ENCODE peak calls at places on chromosomes 2 and 18, in nine cellular contexts. One of them, this sample, is unnamed. For H3K27me3, the result is how much of the 10 kb centered on the place peaks cover.

GRCh38 chr2:152228215-152228614 is 52.7 kb upstream of the STAM2 start:
- DNase-seq in GM23248: peak
- DNase-seq in prostate gland: no peak
- DNase-seq in lung: no peak
- DNase-seq in naive thymus-derived CD4-positive, alpha-beta T cell: no peak
- DNase-seq in brain microvascular endothelial cell: no peak
- DNase-seq in dorsolateral prefrontal cortex: no peak
- DNase-seq in breast epithelium: no peak
- DNase-seq in IMR-90: peak
- DNase-seq in this sample: no peak

GRCh38 chr18:2515908-2516625 is 55.2 kb downstream of the METTL4 start:
- DNase-seq in breast epithelium: no peak
- DNase-seq in prostate gland: no peak
- DNase-seq in IMR-90: peak
- DNase-seq in dorsolateral prefrontal cortex: no peak
- DNase-seq in GM23248: peak
- DNase-seq in naive thymus-derived CD4-positive, alpha-beta T cell: peak
- DNase-seq in lung: no peak
- DNase-seq in brain microvascular endothelial cell: peak
- DNase-seq in this sample: peak

GRCh38 chr2:165294912-165295311 is 55.7 kb downstream of the SCN2A start:
- DNase-seq in prostate gland: no peak
- DNase-seq in lung: no peak
- DNase-seq in IMR-90: no peak
- DNase-seq in GM23248: no peak
- DNase-seq in dorsolateral prefrontal cortex: no peak
- DNase-seq in breast epithelium: no peak
- DNase-seq in naive thymus-derived CD4-positive, alpha-beta T cell: no peak
- DNase-seq in brain microvascular endothelial cell: no peak
- DNase-seq in this sample: no peak

GRCh38 chr2:71463342-71463654 is 9.9 kb downstream of the DYSF start:
- DNase-seq in lung: no peak
- DNase-seq in IMR-90: no peak
- DNase-seq in naive thymus-derived CD4-positive, alpha-beta T cell: no peak
- DNase-seq in brain microvascular endothelial cell: no peak
- DNase-seq in dorsolateral prefrontal cortex: no peak
- DNase-seq in GM23248: no peak
- DNase-seq in prostate gland: no peak
- DNase-seq in breast epithelium: no peak
- DNase-seq in this sample: no peak

GRCh38 chr18:73749304-73749703 is 398.3 kb downstream of the FBXO15 start:
- DNase-seq in lung: no peak
- DNase-seq in breast epithelium: no peak
- DNase-seq in brain microvascular endothelial cell: no peak
- DNase-seq in IMR-90: no peak
- DNase-seq in prostate gland: no peak
- DNase-seq in naive thymus-derived CD4-positive, alpha-beta T cell: no peak
- DNase-seq in GM23248: no peak
- DNase-seq in dorsolateral prefrontal cortex: no peak
- DNase-seq in this sample: no peak

GRCh38 chr2:71608034-71608433 is 154.7 kb downstream of the DYSF start:
- DNase-seq in IMR-90: no peak
- DNase-seq in lung: no peak
- DNase-seq in brain microvascular endothelial cell: no peak
- DNase-seq in GM23248: no peak
- DNase-seq in dorsolateral prefrontal cortex: peak
- DNase-seq in breast epithelium: no peak
- DNase-seq in naive thymus-derived CD4-positive, alpha-beta T cell: no peak
- DNase-seq in prostate gland: no peak
- DNase-seq in this sample: no peak

GRCh38 chr18:50127516-50128229 is 67.3 kb downstream of the MYO5B start:
- DNase-seq in naive thymus-derived CD4-positive, alpha-beta T cell: no peak
- DNase-seq in prostate gland: no peak
- DNase-seq in IMR-90: no peak
- DNase-seq in dorsolateral prefrontal cortex: no peak
- DNase-seq in lung: no peak
- DNase-seq in GM23248: no peak
- DNase-seq in brain microvascular endothelial cell: no peak
- DNase-seq in breast epithelium: no peak
- DNase-seq in this sample: peak

GRCh38 chr2:237465515-237466227 is 21.4 kb upstream of the MLPH start:
- DNase-seq in dorsolateral prefrontal cortex: no peak
- DNase-seq in lung: no peak
- DNase-seq in IMR-90: peak
- DNase-seq in breast epithelium: no peak
- DNase-seq in GM23248: peak
- DNase-seq in prostate gland: no peak
- DNase-seq in brain microvascular endothelial cell: peak
- DNase-seq in naive thymus-derived CD4-positive, alpha-beta T cell: no peak
- DNase-seq in this sample: peak

GRCh38 chr2:85951351-85952067 is 62.7 kb upstream of the ST3GAL5 start:
- DNase-seq in lung: peak
- DNase-seq in brain microvascular endothelial cell: no peak
- DNase-seq in prostate gland: no peak
- DNase-seq in IMR-90: no peak
- DNase-seq in GM23248: no peak
- DNase-seq in breast epithelium: no peak
- DNase-seq in dorsolateral prefrontal cortex: no peak
- DNase-seq in naive thymus-derived CD4-positive, alpha-beta T cell: no peak
- DNase-seq in this sample: no peak

GRCh38 chr2:171320731-171321130 is 113.1 kb downstream of the METTL8 start:
- DNase-seq in prostate gland: no peak
- DNase-seq in lung: no peak
- DNase-seq in IMR-90: no peak
- DNase-seq in brain microvascular endothelial cell: no peak
- DNase-seq in naive thymus-derived CD4-positive, alpha-beta T cell: no peak
- DNase-seq in breast epithelium: no peak
- DNase-seq in GM23248: no peak
- DNase-seq in dorsolateral prefrontal cortex: no peak
- DNase-seq in this sample: no peak

GRCh38 chr2:53353372-53354111 is 414.1 kb upstream of the CHAC2 start:
- DNase-seq in dorsolateral prefrontal cortex: no peak
- DNase-seq in lung: no peak
- DNase-seq in brain microvascular endothelial cell: peak
- DNase-seq in GM23248: peak
- DNase-seq in breast epithelium: no peak
- DNase-seq in IMR-90: peak
- DNase-seq in naive thymus-derived CD4-positive, alpha-beta T cell: no peak
- DNase-seq in prostate gland: no peak
- DNase-seq in this sample: peak

GRCh38 chr2:207474871-207475485 is 54.8 kb upstream of the CREB1 start:
- DNase-seq in brain microvascular endothelial cell: peak
- DNase-seq in breast epithelium: no peak
- DNase-seq in prostate gland: peak
- DNase-seq in GM23248: peak
- DNase-seq in dorsolateral prefrontal cortex: no peak
- DNase-seq in IMR-90: peak
- DNase-seq in lung: peak
- DNase-seq in naive thymus-derived CD4-positive, alpha-beta T cell: peak
- DNase-seq in this sample: no peak
- H3K4me3 ChIP-seq in brain microvascular endothelial cell: no peak
- H3K4me3 ChIP-seq in breast epithelium: peak
- H3K4me3 ChIP-seq in prostate gland: no peak
- H3K4me3 ChIP-seq in GM23248: peak
- H3K4me3 ChIP-seq in dorsolateral prefrontal cortex: no peak
- H3K4me3 ChIP-seq in IMR-90: no peak
- H3K4me3 ChIP-seq in lung: no peak
- H3K4me3 ChIP-seq in naive thymus-derived CD4-positive, alpha-beta T cell: no peak
- H3K4me3 ChIP-seq in this sample: no peak

GRCh38 chr2:217275091-217275490 is 415.2 kb upstream of the TNP1 start:
- DNase-seq in IMR-90: no peak
- DNase-seq in dorsolateral prefrontal cortex: no peak
- DNase-seq in breast epithelium: no peak
- DNase-seq in lung: no peak
- DNase-seq in GM23248: no peak
- DNase-seq in brain microvascular endothelial cell: no peak
- DNase-seq in naive thymus-derived CD4-positive, alpha-beta T cell: no peak
- DNase-seq in prostate gland: no peak
- DNase-seq in this sample: no peak

GRCh38 chr2:217273851-217274250 is 414.0 kb upstream of the TNP1 start:
- DNase-seq in GM23248: no peak
- DNase-seq in IMR-90: no peak
- DNase-seq in naive thymus-derived CD4-positive, alpha-beta T cell: no peak
- DNase-seq in dorsolateral prefrontal cortex: no peak
- DNase-seq in prostate gland: no peak
- DNase-seq in lung: no peak
- DNase-seq in breast epithelium: no peak
- DNase-seq in brain microvascular endothelial cell: no peak
- DNase-seq in this sample: no peak

GRCh38 chr2:217274578-217274977 is 414.7 kb upstream of the TNP1 start:
- DNase-seq in dorsolateral prefrontal cortex: no peak
- DNase-seq in naive thymus-derived CD4-positive, alpha-beta T cell: no peak
- DNase-seq in brain microvascular endothelial cell: no peak
- DNase-seq in breast epithelium: no peak
- DNase-seq in prostate gland: no peak
- DNase-seq in lung: no peak
- DNase-seq in GM23248: no peak
- DNase-seq in IMR-90: no peak
- DNase-seq in this sample: no peak

GRCh38 chr2:217271813-217272212 is 411.9 kb upstream of the TNP1 start:
- DNase-seq in prostate gland: no peak
- DNase-seq in dorsolateral prefrontal cortex: no peak
- DNase-seq in GM23248: peak
- DNase-seq in lung: no peak
- DNase-seq in brain microvascular endothelial cell: no peak
- DNase-seq in IMR-90: no peak
- DNase-seq in naive thymus-derived CD4-positive, alpha-beta T cell: no peak
- DNase-seq in breast epithelium: peak
- DNase-seq in this sample: no peak

GRCh38 chr2:217273158-217273557 is 413.3 kb upstream of the TNP1 start:
- DNase-seq in IMR-90: no peak
- DNase-seq in brain microvascular endothelial cell: no peak
- DNase-seq in prostate gland: no peak
- DNase-seq in breast epithelium: no peak
- DNase-seq in naive thymus-derived CD4-positive, alpha-beta T cell: no peak
- DNase-seq in dorsolateral prefrontal cortex: no peak
- DNase-seq in lung: no peak
- DNase-seq in GM23248: no peak
- DNase-seq in this sample: no peak
- H3K27me3 ChIP-seq in IMR-90: under half
- H3K27me3 ChIP-seq in brain microvascular endothelial cell: under half
- H3K27me3 ChIP-seq in prostate gland: under half
- H3K27me3 ChIP-seq in breast epithelium: under half
- H3K27me3 ChIP-seq in naive thymus-derived CD4-positive, alpha-beta T cell: under half
- H3K27me3 ChIP-seq in dorsolateral prefrontal cortex: under half
- H3K27me3 ChIP-seq in lung: under half
- H3K27me3 ChIP-seq in GM23248: under half
- H3K27me3 ChIP-seq in this sample: under half

GRCh38 chr2:173032032-173032431 is 43.6 kb upstream of the MAP3K20 start:
- DNase-seq in brain microvascular endothelial cell: no peak
- DNase-seq in prostate gland: no peak
- DNase-seq in breast epithelium: no peak
- DNase-seq in GM23248: no peak
- DNase-seq in lung: no peak
- DNase-seq in dorsolateral prefrontal cortex: no peak
- DNase-seq in naive thymus-derived CD4-positive, alpha-beta T cell: no peak
- DNase-seq in IMR-90: no peak
- DNase-seq in this sample: no peak

GRCh38 chr2:173028671-173029070 is 47.0 kb upstream of the MAP3K20 start:
- DNase-seq in breast epithelium: no peak
- DNase-seq in GM23248: no peak
- DNase-seq in naive thymus-derived CD4-positive, alpha-beta T cell: no peak
- DNase-seq in IMR-90: peak
- DNase-seq in dorsolateral prefrontal cortex: no peak
- DNase-seq in prostate gland: no peak
- DNase-seq in lung: no peak
- DNase-seq in brain microvascular endothelial cell: no peak
- DNase-seq in this sample: no peak

GRCh38 chr2:173033080-173033479 is 42.6 kb upstream of the MAP3K20 start:
- DNase-seq in GM23248: peak
- DNase-seq in naive thymus-derived CD4-positive, alpha-beta T cell: no peak
- DNase-seq in breast epithelium: no peak
- DNase-seq in brain microvascular endothelial cell: no peak
- DNase-seq in dorsolateral prefrontal cortex: no peak
- DNase-seq in IMR-90: peak
- DNase-seq in lung: no peak
- DNase-seq in prostate gland: no peak
- DNase-seq in this sample: no peak

GRCh38 chr2:173028141-173028540 is 47.5 kb upstream of the MAP3K20 start:
- DNase-seq in IMR-90: no peak
- DNase-seq in brain microvascular endothelial cell: no peak
- DNase-seq in breast epithelium: no peak
- DNase-seq in naive thymus-derived CD4-positive, alpha-beta T cell: no peak
- DNase-seq in GM23248: peak
- DNase-seq in lung: no peak
- DNase-seq in dorsolateral prefrontal cortex: no peak
- DNase-seq in prostate gland: no peak
- DNase-seq in this sample: no peak

GRCh38 chr2:173030541-173031485 is 44.8 kb upstream of the MAP3K20 start:
- DNase-seq in brain microvascular endothelial cell: no peak
- DNase-seq in dorsolateral prefrontal cortex: no peak
- DNase-seq in lung: no peak
- DNase-seq in IMR-90: no peak
- DNase-seq in naive thymus-derived CD4-positive, alpha-beta T cell: no peak
- DNase-seq in prostate gland: no peak
- DNase-seq in GM23248: no peak
- DNase-seq in breast epithelium: peak
- DNase-seq in this sample: no peak
- H3K4me3 ChIP-seq in brain microvascular endothelial cell: no peak
- H3K4me3 ChIP-seq in dorsolateral prefrontal cortex: no peak
- H3K4me3 ChIP-seq in lung: no peak
- H3K4me3 ChIP-seq in IMR-90: no peak
- H3K4me3 ChIP-seq in naive thymus-derived CD4-positive, alpha-beta T cell: no peak
- H3K4me3 ChIP-seq in prostate gland: no peak
- H3K4me3 ChIP-seq in GM23248: no peak
- H3K4me3 ChIP-seq in breast epithelium: no peak
- H3K4me3 ChIP-seq in this sample: no peak

GRCh38 chr2:127425540-127426490 is 7.6 kb downstream of the PROC start:
- DNase-seq in naive thymus-derived CD4-positive, alpha-beta T cell: no peak
- DNase-seq in dorsolateral prefrontal cortex: no peak
- DNase-seq in brain microvascular endothelial cell: no peak
- DNase-seq in breast epithelium: peak
- DNase-seq in IMR-90: no peak
- DNase-seq in prostate gland: no peak
- DNase-seq in GM23248: no peak
- DNase-seq in lung: no peak
- DNase-seq in this sample: no peak

GRCh38 chr2:127422631-127423475 is 4.6 kb downstream of the PROC start:
- DNase-seq in prostate gland: no peak
- DNase-seq in brain microvascular endothelial cell: no peak
- DNase-seq in GM23248: peak
- DNase-seq in IMR-90: no peak
- DNase-seq in breast epithelium: peak
- DNase-seq in naive thymus-derived CD4-positive, alpha-beta T cell: no peak
- DNase-seq in lung: peak
- DNase-seq in dorsolateral prefrontal cortex: no peak
- DNase-seq in this sample: no peak

GRCh38 chr2:127423880-127424279 is 5.7 kb downstream of the PROC start:
- DNase-seq in breast epithelium: peak
- DNase-seq in IMR-90: no peak
- DNase-seq in GM23248: no peak
- DNase-seq in dorsolateral prefrontal cortex: no peak
- DNase-seq in prostate gland: no peak
- DNase-seq in lung: no peak
- DNase-seq in brain microvascular endothelial cell: no peak
- DNase-seq in naive thymus-derived CD4-positive, alpha-beta T cell: no peak
- DNase-seq in this sample: no peak

GRCh38 chr2:127423476-127423840 is 5.2 kb downstream of the PROC start:
- DNase-seq in naive thymus-derived CD4-positive, alpha-beta T cell: no peak
- DNase-seq in brain microvascular endothelial cell: no peak
- DNase-seq in prostate gland: no peak
- DNase-seq in lung: peak
- DNase-seq in breast epithelium: peak
- DNase-seq in GM23248: no peak
- DNase-seq in dorsolateral prefrontal cortex: no peak
- DNase-seq in IMR-90: no peak
- DNase-seq in this sample: no peak

GRCh38 chr2:127424598-127425379 is 6.6 kb downstream of the PROC start:
- DNase-seq in naive thymus-derived CD4-positive, alpha-beta T cell: no peak
- DNase-seq in lung: peak
- DNase-seq in IMR-90: no peak
- DNase-seq in brain microvascular endothelial cell: no peak
- DNase-seq in prostate gland: no peak
- DNase-seq in breast epithelium: peak
- DNase-seq in dorsolateral prefrontal cortex: no peak
- DNase-seq in GM23248: no peak
- DNase-seq in this sample: no peak
- H3K27me3 ChIP-seq in naive thymus-derived CD4-positive, alpha-beta T cell: under half
- H3K27me3 ChIP-seq in lung: under half
- H3K27me3 ChIP-seq in IMR-90: under half
- H3K27me3 ChIP-seq in brain microvascular endothelial cell: under half
- H3K27me3 ChIP-seq in prostate gland: under half
- H3K27me3 ChIP-seq in breast epithelium: under half
- H3K27me3 ChIP-seq in dorsolateral prefrontal cortex: under half
- H3K27me3 ChIP-seq in GM23248: under half
- H3K27me3 ChIP-seq in this sample: under half

This sample was measured in MG63.